ENCODE peak calls at places on chromosomes 12 and 14, in five cellular contexts. One of them, this sample, is unnamed.

GRCh38 chr12:83084516-83085234 is 398.0 kb downstream of the TMTC2 start:
- DNase-seq in stimulated activated CD4-positive, alpha-beta T cell treated with anti-CD3 and anti-CD28 coated beads, Interleukin-4, amount 100 ng/mL, for 1 hour: no peak
- DNase-seq in activated T-helper 1 cell treated with anti-CD3 and anti-CD28 coated beads, Interleukin-2, amount 50 U/mL, for 16 hours: no peak
- DNase-seq in HuH-7: no peak
- DNase-seq in astrocyte of the spinal cord: no peak
- DNase-seq in this sample: no peak

GRCh38 chr12:124315316-124315924 is 20.5 kb downstream of the RFLNA start:
- DNase-seq in stimulated activated CD4-positive, alpha-beta T cell treated with anti-CD3 and anti-CD28 coated beads, Interleukin-4, amount 100 ng/mL, for 1 hour: no peak
- DNase-seq in activated T-helper 1 cell treated with anti-CD3 and anti-CD28 coated beads, Interleukin-2, amount 50 U/mL, for 16 hours: no peak
- DNase-seq in HuH-7: no peak
- DNase-seq in astrocyte of the spinal cord: no peak
- DNase-seq in this sample: no peak

GRCh38 chr14:23299986-23300686 is 2.5 kb downstream of the PPP1R3E start:
- DNase-seq in stimulated activated CD4-positive, alpha-beta T cell treated with anti-CD3 and anti-CD28 coated beads, Interleukin-4, amount 100 ng/mL, for 1 hour: no peak
- DNase-seq in activated T-helper 1 cell treated with anti-CD3 and anti-CD28 coated beads, Interleukin-2, amount 50 U/mL, for 16 hours: no peak
- DNase-seq in HuH-7: no peak
- DNase-seq in astrocyte of the spinal cord: no peak
- DNase-seq in this sample: no peak

GRCh38 chr14:80356413-80356812 is 145.1 kb upstream of the DIO2 start:
- DNase-seq in stimulated activated CD4-positive, alpha-beta T cell treated with anti-CD3 and anti-CD28 coated beads, Interleukin-4, amount 100 ng/mL, for 1 hour: no peak
- DNase-seq in activated T-helper 1 cell treated with anti-CD3 and anti-CD28 coated beads, Interleukin-2, amount 50 U/mL, for 16 hours: no peak
- DNase-seq in HuH-7: no peak
- DNase-seq in astrocyte of the spinal cord: peak; percentile 33
- DNase-seq in this sample: no peak

GRCh38 chr14:64610049-64610746 is 60.4 kb downstream of the PPP1R36 start:
- DNase-seq in stimulated activated CD4-positive, alpha-beta T cell treated with anti-CD3 and anti-CD28 coated beads, Interleukin-4, amount 100 ng/mL, for 1 hour: no peak
- DNase-seq in activated T-helper 1 cell treated with anti-CD3 and anti-CD28 coated beads, Interleukin-2, amount 50 U/mL, for 16 hours: no peak
- DNase-seq in HuH-7: no peak
- DNase-seq in astrocyte of the spinal cord: no peak
- DNase-seq in this sample: no peak

GRCh38 chr12:54631988-54632728 is 2.5 kb downstream of the LACRT start:
- DNase-seq in stimulated activated CD4-positive, alpha-beta T cell treated with anti-CD3 and anti-CD28 coated beads, Interleukin-4, amount 100 ng/mL, for 1 hour: no peak
- DNase-seq in activated T-helper 1 cell treated with anti-CD3 and anti-CD28 coated beads, Interleukin-2, amount 50 U/mL, for 16 hours: no peak
- DNase-seq in HuH-7: no peak
- DNase-seq in astrocyte of the spinal cord: no peak
- DNase-seq in this sample: no peak

GRCh38 chr12:109770861-109771670 is 57.4 kb downstream of the FAM222A start:
- DNase-seq in stimulated activated CD4-positive, alpha-beta T cell treated with anti-CD3 and anti-CD28 coated beads, Interleukin-4, amount 100 ng/mL, for 1 hour: no peak
- DNase-seq in activated T-helper 1 cell treated with anti-CD3 and anti-CD28 coated beads, Interleukin-2, amount 50 U/mL, for 16 hours: no peak
- DNase-seq in HuH-7: no peak
- DNase-seq in astrocyte of the spinal cord: no peak
- DNase-seq in this sample: peak; percentile 32

GRCh38 chr14:98144964-98145363 is 1127.0 kb downstream of the BCL11B start:
- DNase-seq in stimulated activated CD4-positive, alpha-beta T cell treated with anti-CD3 and anti-CD28 coated beads, Interleukin-4, amount 100 ng/mL, for 1 hour: no peak
- DNase-seq in activated T-helper 1 cell treated with anti-CD3 and anti-CD28 coated beads, Interleukin-2, amount 50 U/mL, for 16 hours: no peak
- DNase-seq in HuH-7: no peak
- DNase-seq in astrocyte of the spinal cord: peak; percentile 5
- DNase-seq in this sample: no peak

GRCh38 chr14:72617391-72618011 is 276.4 kb downstream of the DPF3 start:
- DNase-seq in stimulated activated CD4-positive, alpha-beta T cell treated with anti-CD3 and anti-CD28 coated beads, Interleukin-4, amount 100 ng/mL, for 1 hour: no peak
- DNase-seq in activated T-helper 1 cell treated with anti-CD3 and anti-CD28 coated beads, Interleukin-2, amount 50 U/mL, for 16 hours: no peak
- DNase-seq in HuH-7: no peak
- DNase-seq in astrocyte of the spinal cord: peak; percentile 77
- DNase-seq in this sample: no peak

GRCh38 chr12:96454396-96454795 is 35.0 kb upstream of the CFAP54 start:
- DNase-seq in stimulated activated CD4-positive, alpha-beta T cell treated with anti-CD3 and anti-CD28 coated beads, Interleukin-4, amount 100 ng/mL, for 1 hour: no peak
- DNase-seq in activated T-helper 1 cell treated with anti-CD3 and anti-CD28 coated beads, Interleukin-2, amount 50 U/mL, for 16 hours: no peak
- DNase-seq in HuH-7: no peak
- DNase-seq in astrocyte of the spinal cord: no peak
- DNase-seq in this sample: no peak

GRCh38 chr14:101128478-101129450 is 225.2 kb upstream of the RTL1 start:
- DNase-seq in stimulated activated CD4-positive, alpha-beta T cell treated with anti-CD3 and anti-CD28 coated beads, Interleukin-4, amount 100 ng/mL, for 1 hour: no peak
- DNase-seq in activated T-helper 1 cell treated with anti-CD3 and anti-CD28 coated beads, Interleukin-2, amount 50 U/mL, for 16 hours: no peak
- DNase-seq in HuH-7: no peak
- DNase-seq in astrocyte of the spinal cord: no peak
- DNase-seq in this sample: no peak

GRCh38 chr12:49801141-49802063 is 26.8 kb downstream of the NCKAP5L start:
- DNase-seq in stimulated activated CD4-positive, alpha-beta T cell treated with anti-CD3 and anti-CD28 coated beads, Interleukin-4, amount 100 ng/mL, for 1 hour: no peak
- DNase-seq in activated T-helper 1 cell treated with anti-CD3 and anti-CD28 coated beads, Interleukin-2, amount 50 U/mL, for 16 hours: no peak
- DNase-seq in HuH-7: no peak
- DNase-seq in astrocyte of the spinal cord: no peak
- DNase-seq in this sample: no peak

GRCh38 chr14:54188036-54188666 is 208.7 kb upstream of the CDKN3 start:
- DNase-seq in stimulated activated CD4-positive, alpha-beta T cell treated with anti-CD3 and anti-CD28 coated beads, Interleukin-4, amount 100 ng/mL, for 1 hour: no peak
- DNase-seq in activated T-helper 1 cell treated with anti-CD3 and anti-CD28 coated beads, Interleukin-2, amount 50 U/mL, for 16 hours: no peak
- DNase-seq in HuH-7: no peak
- DNase-seq in astrocyte of the spinal cord: no peak
- DNase-seq in this sample: no peak

GRCh38 chr12:52243774-52244614 is 11.0 kb downstream of the KRT7 start:
- DNase-seq in stimulated activated CD4-positive, alpha-beta T cell treated with anti-CD3 and anti-CD28 coated beads, Interleukin-4, amount 100 ng/mL, for 1 hour: peak; percentile 69
- DNase-seq in activated T-helper 1 cell treated with anti-CD3 and anti-CD28 coated beads, Interleukin-2, amount 50 U/mL, for 16 hours: peak; percentile 25
- DNase-seq in HuH-7: no peak
- DNase-seq in astrocyte of the spinal cord: peak; percentile 90
- DNase-seq in this sample: peak; percentile 26

GRCh38 chr14:96567289-96567899 is 65.2 kb downstream of the PAPOLA start:
- DNase-seq in stimulated activated CD4-positive, alpha-beta T cell treated with anti-CD3 and anti-CD28 coated beads, Interleukin-4, amount 100 ng/mL, for 1 hour: no peak
- DNase-seq in activated T-helper 1 cell treated with anti-CD3 and anti-CD28 coated beads, Interleukin-2, amount 50 U/mL, for 16 hours: no peak
- DNase-seq in HuH-7: no peak
- DNase-seq in astrocyte of the spinal cord: peak; percentile 48
- DNase-seq in this sample: no peak

GRCh38 chr14:58992935-58993334 is 195.5 kb upstream of the DAAM1 start:
- DNase-seq in stimulated activated CD4-positive, alpha-beta T cell treated with anti-CD3 and anti-CD28 coated beads, Interleukin-4, amount 100 ng/mL, for 1 hour: no peak
- DNase-seq in activated T-helper 1 cell treated with anti-CD3 and anti-CD28 coated beads, Interleukin-2, amount 50 U/mL, for 16 hours: no peak
- DNase-seq in HuH-7: no peak
- DNase-seq in astrocyte of the spinal cord: no peak
- DNase-seq in this sample: no peak